ENCODE peak calls at places on chromosomes 4 and X, in five cellular contexts. T is fibroblast of mammary gland, E is brain microvascular endothelial cell, N is neural crest cell, X is foreskin keratinocyte. F is an unnamed sample.
A peak's percentile ranks its signal among the peaks of the same experiment; 100 is the strongest.

GRCh38 chr4:159966741-159967140 is 863.9 kb downstream of the RAPGEF2 start:
- DNase-seq in T (no peak), E (no peak), N (no peak), X (no peak), F (no peak)

GRCh38 chr4:133618963-133619362 is 469.9 kb downstream of the PCDH10 start:
- DNase-seq in X (no peak), T (no peak), N (no peak), E (no peak), F (no peak)

GRCh38 chr4:16253127-16253960 is 27.1 kb upstream of the TAPT1 start:
- DNase-seq in E (peak; percentile 60), N (no peak), X (peak; percentile 73), T (peak; percentile 91), F (peak; percentile 59)

GRCh38 chr4:56086073-56086521 is 137.4 kb downstream of the CEP135 start:
- DNase-seq in T (peak; percentile 2), X (no peak), E (no peak), N (no peak), F (no peak)

GRCh38 chrX:75365243-75365975 is 91.5 kb downstream of the UPRT start:
- DNase-seq in T (no peak), E (no peak), N (no peak), X (no peak), F (no peak)

GRCh38 chrX:80174925-80175574 is 160.5 kb downstream of the TBX22 start:
- DNase-seq in N (no peak), T (peak; percentile 15), E (no peak), X (no peak), F (no peak)

GRCh38 chrX:47112316-47112954 is 32.1 kb downstream of the NDUFB11 start:
- DNase-seq in T (peak; percentile 12), E (no peak), X (no peak), N (no peak), F (no peak)

GRCh38 chrX:45154462-45154861 is 46.2 kb downstream of the DIPK2B start:
- DNase-seq in X (no peak), E (no peak), T (no peak), N (no peak), F (no peak)

GRCh38 chr4:80918004-80918403 is 112.5 kb upstream of the BMP3 start:
- DNase-seq in N (no peak), T (peak; percentile 37), X (peak; percentile 76), E (no peak), F (peak; percentile 8)

GRCh38 chr4:21641696-21642095 is 306.9 kb downstream of the KCNIP4 start:
- DNase-seq in T (no peak), E (no peak), X (no peak), N (no peak), F (no peak)

GRCh38 chrX:139851730-139852129 is 81.1 kb downstream of the ATP11C start:
- DNase-seq in T (peak; percentile 20), X (no peak), N (no peak), E (peak; percentile 27), F (no peak)

GRCh38 chr4:135365065-135365464 is 1163.5 kb upstream of the PABPC4L start:
- DNase-seq in T (no peak), E (no peak), X (peak; percentile 52), N (no peak), F (no peak)

GRCh38 chrX:119230850-119231249 is 5.2 kb upstream of the PGRMC1 start:
- DNase-seq in N (no peak), E (no peak), X (no peak), T (no peak), F (no peak)

GRCh38 chr4:168656055-168656660 is 159.3 kb downstream of the PALLD start:
- DNase-seq in N (no peak), X (peak; percentile 89), E (peak; percentile 56), T (peak; percentile 95), F (peak; percentile 91)

GRCh38 chr4:182105416-182105815 is 137.8 kb upstream of the TENM3 start:
- DNase-seq in X (no peak), T (no peak), N (no peak), E (no peak), F (no peak)

GRCh38 chr4:171186700-171187099 is 626.5 kb upstream of the GALNTL6 start:
- DNase-seq in N (no peak), E (no peak), T (no peak), X (no peak), F (no peak)

GRCh38 chr4:128427832-128428366 is 140.3 kb upstream of the PGRMC2 start:
- DNase-seq in E (peak; percentile 55), N (no peak), T (peak; percentile 79), X (peak; percentile 86), F (peak; percentile 82)

GRCh38 chr4:182604953-182605352 is 312.2 kb downstream of the DCTD start:
- DNase-seq in N (no peak), X (peak; percentile 25), E (peak; percentile 61), T (peak; percentile 35), F (peak; percentile 1)

GRCh38 chr4:169098054-169098896 is 88.2 kb upstream of the CBR4 start:
- DNase-seq in X (peak; percentile 29), T (no peak), E (peak; percentile 70), N (no peak), F (no peak)

GRCh38 chr4:7275067-7275466 is 82.7 kb downstream of the SORCS2 start:
- DNase-seq in E (no peak), T (no peak), N (no peak), X (no peak), F (no peak)

GRCh38 chrX:18933611-18934010 is 50.3 kb downstream of the PHKA2 start:
- DNase-seq in T (no peak), N (no peak), X (no peak), E (no peak), F (no peak)

GRCh38 chrX:145190801-145191389 is 56.4 kb upstream of the SPANXN1 start:
- DNase-seq in T (peak; percentile 3), E (peak; percentile 5), N (no peak), X (no peak), F (peak; percentile 1)

GRCh38 chrX:151899622-151900021 is 13.1 kb upstream of the MAGEA4 start:
- DNase-seq in T (peak; percentile 48), N (no peak), X (no peak), E (peak; percentile 25), F (no peak)

GRCh38 chr4:8888856-8889255 is 17.2 kb upstream of the HMX1 start:
- DNase-seq in X (no peak), E (no peak), N (no peak), T (no peak), F (no peak)

GRCh38 chr4:1862055-1862911 is 6.3 kb upstream of the LETM1 start:
- DNase-seq in T (no peak), X (no peak), E (no peak), N (no peak), F (no peak)

GRCh38 chr4:179595671-179596410 is 2153.6 kb upstream of the AGA start:
- DNase-seq in X (peak; percentile 32), N (no peak), T (peak; percentile 69), E (peak; percentile 75), F (no peak)

GRCh38 chr4:159549092-159549491 is 446.2 kb downstream of the RAPGEF2 start:
- DNase-seq in N (no peak), T (peak; percentile 44), X (peak; percentile 63), E (peak; percentile 7), F (peak; percentile 3)

GRCh38 chr4:184250795-184251679 is 33.4 kb upstream of the ENPP6 start:
- DNase-seq in N (no peak), E (peak; percentile 20), T (peak; percentile 61), X (peak; percentile 42), F (peak; percentile 28)

GRCh38 chr4:8540586-8540985 is 39.6 kb upstream of the GPR78 start:
- DNase-seq in E (no peak), N (no peak), T (no peak), X (no peak), F (no peak)

GRCh38 chr4:176579233-176579632 is 213.5 kb downstream of the VEGFC start:
- DNase-seq in T (no peak), N (no peak), E (no peak), X (no peak), F (no peak)
- TF ChIP-seq CTCF in T (no peak), N (no peak), E (no peak), X (no peak), F (no peak)

GRCh38 chr4:37797923-37798322 is 28.6 kb upstream of the PGM2 start:
- DNase-seq in E (no peak), X (no peak), T (no peak), N (no peak), F (no peak)

GRCh38 chr4:37795796-37796195 is 30.7 kb upstream of the PGM2 start:
- DNase-seq in E (no peak), T (no peak), N (no peak), X (no peak), F (no peak)

GRCh38 chr4:37794046-37794445 is 32.4 kb upstream of the PGM2 start:
- DNase-seq in N (no peak), X (no peak), T (peak; percentile 30), E (no peak), F (no peak)

GRCh38 chr4:37792241-37792640 is 34.2 kb upstream of the PGM2 start:
- DNase-seq in N (no peak), X (no peak), E (no peak), T (no peak), F (no peak)

DNA sequence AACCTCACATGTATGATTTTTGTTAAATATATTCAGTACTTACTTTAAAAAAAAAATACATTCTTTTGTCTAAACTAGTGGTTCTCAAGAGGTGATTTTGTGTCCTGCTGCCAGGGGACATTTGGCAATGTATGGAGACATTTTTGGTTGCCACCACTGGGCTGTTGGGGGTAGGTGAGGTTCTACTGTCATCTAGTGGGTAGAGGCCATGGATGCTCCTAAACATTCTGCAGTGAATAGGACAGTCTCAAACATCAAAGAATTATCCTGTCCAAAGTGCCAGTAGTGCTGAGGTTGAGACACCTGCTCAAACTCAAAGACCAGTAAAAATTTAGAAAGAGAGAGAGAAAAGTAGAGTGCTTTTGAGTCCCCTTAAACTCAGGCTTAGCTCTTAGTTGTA is 32.9 kb upstream of the PGM2 start:
- DNase-seq in E (peak; percentile 13), T (peak; percentile 22), N (no peak), X (no peak), F (peak; percentile 26)
- TF ChIP-seq CTCF in E (peak; percentile 70), T (peak; percentile 73), N (peak; percentile 52), X (peak; percentile 71), F (peak; percentile 84)

GRCh38 chrX:103017542-103017941 is 46.4 kb downstream of the BEX1 start:
- DNase-seq in N (no peak), E (no peak), T (no peak), X (no peak), F (no peak)
- TF ChIP-seq CTCF in N (no peak), E (peak; percentile 34), T (no peak), X (peak; percentile 34), F (no peak)

DNA sequence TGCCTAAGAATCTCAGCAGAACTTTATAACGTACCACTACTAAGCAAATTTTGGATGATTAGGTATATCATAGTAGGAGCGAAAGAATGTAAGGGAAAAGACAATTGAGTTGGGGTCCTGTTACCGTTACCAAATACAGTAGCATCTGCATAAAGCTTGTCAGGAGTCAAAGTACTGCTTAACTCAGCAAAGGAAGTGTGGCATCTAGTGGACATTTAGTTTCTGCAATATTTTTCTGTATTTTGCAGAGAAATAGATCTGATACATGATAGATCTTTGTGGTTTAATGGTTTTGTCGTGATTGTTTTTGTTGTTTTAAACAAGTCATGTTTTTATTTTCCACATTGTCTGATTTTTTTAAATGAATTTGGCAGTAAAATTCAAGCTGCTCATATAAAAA is 81.0 kb upstream of the SMARCAD1 start:
- DNase-seq in T (no peak), X (no peak), N (no peak), E (no peak), F (no peak)
- TF ChIP-seq CTCF in T (peak; percentile 14), X (peak; percentile 40), N (peak; percentile 55), E (peak; percentile 27), F (no peak)

GRCh38 chr4:145868637-145869409 is 69.8 kb downstream of the ZNF827 start:
- DNase-seq in N (no peak), X (no peak), E (no peak), T (peak; percentile 28), F (no peak)
- TF ChIP-seq CTCF in N (peak; percentile 13), X (peak; percentile 44), E (no peak), T (peak; percentile 34), F (no peak)

F was measured in RWPE1.